ENCODE peak calls at places on chromosomes 16 and 17, in five cellular contexts. O is cardiac muscle cell, D is IMR-90, E is cardiac fibroblast, B is right atrium auricular region. L is an unnamed sample.

GRCh38 chr16:70590722-70591438 is 55.5 kb upstream of the IL34 start:
- DNase-seq in O (no peak), D (no peak), E (no peak), B (no peak), L (peak)

GRCh38 chr17:32142857-32143524 is 689 bp downstream of the RHOT1 start:
- DNase-seq in O (peak), D (peak), E (peak), B (no peak), L (peak)

GRCh38 chr17:78991906-78992532 is 12.3 kb upstream of the LGALS3BP start:
- DNase-seq in O (no peak), D (no peak), E (no peak), B (no peak), L (no peak)

GRCh38 chr16:88192601-88193000 is 190.2 kb upstream of the ZNF469 start:
- DNase-seq in O (no peak), D (no peak), E (no peak), B (no peak), L (no peak)

GRCh38 chr16:27686926-27687325 is 137.0 kb downstream of the KATNIP start:
- DNase-seq in O (no peak), D (no peak), E (no peak), B (no peak), L (no peak)

GRCh38 chr17:45640141-45640850 is 143.8 kb upstream of the CRHR1 start:
- DNase-seq in O (peak), D (peak), E (peak), B (peak), L (peak)

GRCh38 chr16:19948186-19949104 is 63.8 kb upstream of the GPRC5B start:
- DNase-seq in O (no peak), D (no peak), E (no peak), B (no peak), L (no peak)

GRCh38 chr16:23110257-23110899 is 38.9 kb downstream of the USP31 start:
- DNase-seq in O (no peak), D (no peak), E (peak), B (no peak), L (no peak)

GRCh38 chr16:59392911-59393310 is 658.8 kb upstream of the GOT2 start:
- DNase-seq in O (no peak), D (no peak), E (no peak), B (no peak), L (no peak)

DNA sequence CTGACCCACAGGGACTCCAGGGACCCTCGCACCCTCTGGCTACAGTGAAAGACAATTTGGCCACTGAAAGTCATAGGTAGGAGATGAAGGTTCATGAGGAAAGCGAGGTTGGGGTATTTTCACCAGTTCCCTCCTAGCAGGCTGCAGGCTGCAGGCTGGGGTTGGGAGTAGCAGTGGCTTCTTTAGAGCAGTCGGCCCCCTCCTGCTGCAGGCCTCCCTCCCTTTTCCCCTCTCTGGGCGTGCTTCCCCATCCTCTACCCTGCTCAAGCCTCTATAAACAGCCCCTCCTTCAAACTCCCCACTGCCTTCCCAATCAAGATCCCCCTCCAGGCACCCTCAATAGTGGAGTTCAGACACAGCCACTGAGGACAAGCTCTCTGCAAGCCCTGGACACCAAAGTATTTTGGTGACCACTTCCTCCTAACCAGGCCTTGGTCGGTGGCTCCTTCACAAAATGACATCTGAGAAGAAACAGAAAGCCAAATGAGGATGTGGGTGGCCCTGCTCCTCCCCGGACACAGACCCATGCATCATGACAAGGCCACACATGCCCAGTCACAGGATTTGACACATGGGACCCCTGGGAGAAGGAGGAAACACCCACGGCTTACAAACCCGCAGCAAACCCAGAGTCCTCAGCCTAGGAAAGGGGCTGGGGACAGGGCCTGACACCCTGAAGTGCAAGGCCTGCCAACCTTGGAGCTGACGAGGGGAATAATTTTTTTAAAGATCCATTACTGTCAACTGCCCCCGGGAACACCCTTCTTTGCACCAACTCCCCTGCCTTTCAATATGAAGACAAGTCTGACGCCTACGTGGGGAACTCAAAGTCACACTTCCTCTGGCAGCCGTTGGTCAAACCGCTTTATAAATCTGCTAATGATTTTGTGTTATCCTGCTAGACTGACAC is 41.6 kb downstream of the GAS7 start:
- DNase-seq in O (no peak), D (no peak), E (no peak), B (peak), L (no peak)
- TF ChIP-seq CTCF in O (no peak), D (no peak), E (no peak), B (no peak), L (no peak)

DNA sequence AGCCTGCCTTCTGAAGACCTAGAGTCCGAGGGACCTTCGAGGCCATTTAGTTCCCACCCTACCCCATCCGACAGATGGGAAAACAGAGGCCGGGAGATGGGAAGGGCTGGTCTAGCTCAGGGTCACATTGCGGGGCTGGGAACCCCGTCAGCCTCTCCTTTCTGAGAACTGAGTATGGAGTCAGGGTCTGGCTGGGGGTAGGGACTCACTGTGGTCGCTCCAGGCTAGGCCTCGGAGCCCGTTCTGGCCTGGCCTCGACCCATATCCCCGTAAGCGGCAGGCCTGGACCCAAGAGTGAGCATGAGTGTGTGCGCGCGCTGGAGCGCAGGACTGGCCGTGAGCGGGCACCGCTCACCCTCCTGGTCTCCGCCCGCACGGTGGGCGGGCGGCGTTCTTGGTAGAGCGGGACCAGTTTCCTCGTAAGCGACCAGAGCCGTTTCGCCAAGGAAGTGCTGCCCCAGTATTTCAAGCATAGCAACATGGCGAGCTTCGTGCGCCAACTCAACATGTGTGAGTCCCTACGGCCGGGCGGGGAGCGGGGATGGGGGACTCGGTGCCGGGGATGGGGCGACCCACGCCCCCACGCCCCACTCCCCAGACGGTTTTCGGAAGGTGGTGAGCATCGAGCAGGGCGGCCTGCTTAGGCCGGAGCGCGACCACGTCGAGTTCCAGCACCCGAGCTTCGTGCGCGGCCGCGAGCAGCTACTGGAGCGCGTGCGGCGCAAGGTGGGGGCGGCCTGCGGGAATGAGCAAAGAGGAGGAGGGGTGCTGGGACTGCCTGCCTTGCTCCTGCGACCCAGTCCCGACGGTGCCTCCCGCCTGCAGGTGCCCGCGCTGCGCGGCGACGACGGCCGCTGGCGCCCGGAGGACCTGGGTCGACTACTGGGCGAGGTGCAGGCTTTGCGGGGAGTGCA is 833 bp downstream of the HSF4 start:
- DNase-seq in O (peak), D (no peak), E (no peak), B (no peak), L (no peak)
- H3K4me3 ChIP-seq in O (no peak), D (no peak), E (no peak), B (peak), L (no peak)

GRCh38 chr17:29042679-29043538 is at the start of gene PIPOX:
- DNase-seq in O (peak), D (peak), E (peak), B (no peak), L (no peak)
- TF ChIP-seq CTCF in O (peak), D (no peak), E (no peak), B (no peak), L (no peak)

GRCh38 chr16:10130482-10130996 is 51.7 kb downstream of the GRIN2A start:
- DNase-seq in O (no peak), D (no peak), E (no peak), B (no peak), L (peak)
- H3K4me3 ChIP-seq in O (no peak), D (no peak), E (no peak), B (no peak), L (no peak)

GRCh38 chr17:66474258-66474657 is 171.8 kb downstream of the PRKCA start:
- DNase-seq in O (no peak), D (no peak), E (no peak), B (no peak), L (no peak)
- TF ChIP-seq CTCF in O (no peak), D (no peak), E (no peak), B (no peak), L (no peak)

GRCh38 chr17:2214887-2215615 is 88.5 kb downstream of the SMG6 start:
- DNase-seq in O (peak), D (peak), E (peak), B (peak), L (peak)
- H3K4me3 ChIP-seq in O (peak), D (peak), E (peak), B (no peak), L (peak)

DNA sequence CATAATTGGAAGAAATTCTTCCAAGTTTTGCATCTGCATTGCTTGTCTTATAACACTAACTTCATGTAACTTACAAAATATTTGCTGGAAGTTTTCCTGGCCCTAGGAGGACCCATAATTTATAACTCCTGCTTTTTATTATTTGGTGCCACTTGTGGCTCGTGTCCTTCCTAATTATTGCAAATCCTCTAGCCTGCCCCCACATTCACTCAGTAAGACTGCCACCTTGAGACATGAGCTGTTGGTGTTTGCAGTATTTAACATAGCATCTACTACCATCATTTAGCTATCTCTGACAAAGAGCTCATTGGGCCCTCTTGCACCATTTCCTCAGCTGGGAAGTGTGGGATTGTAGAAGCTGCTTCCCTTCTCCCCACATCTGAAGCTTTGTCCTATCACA is 49.5 kb downstream of the FTO start:
- DNase-seq in O (no peak), D (no peak), E (no peak), B (no peak), L (no peak)
- TF ChIP-seq CTCF in O (no peak), D (no peak), E (no peak), B (no peak), L (no peak)